ENCODE peak calls at places on chromosomes 5 and 9, in four cellular contexts. One of them, this sample, is unnamed.

GRCh38 chr5:17019324-17019723 is 83.2 kb upstream of the MYO10 start:
- DNase-seq in K562: no peak
- DNase-seq in HepG2: no peak
- DNase-seq in SK-N-SH: no peak
- DNase-seq in this sample: no peak

GRCh38 chr5:181217805-181218065 is 5.3 kb upstream of the TRIM41 start:
- DNase-seq in K562: no peak
- DNase-seq in HepG2: no peak
- DNase-seq in SK-N-SH: no peak
- DNase-seq in this sample: no peak

GRCh38 chr9:18216376-18216775 is 257.6 kb upstream of the ADAMTSL1 start:
- DNase-seq in K562: no peak
- DNase-seq in HepG2: no peak
- DNase-seq in SK-N-SH: no peak
- DNase-seq in this sample: no peak

GRCh38 chr5:141880961-141881801 is 3.0 kb upstream of the PCDH1 start:
- DNase-seq in K562: no peak
- DNase-seq in HepG2: no peak
- DNase-seq in SK-N-SH: peak
- DNase-seq in this sample: no peak

GRCh38 chr5:178285399-178286225 is 53.0 kb upstream of the PHYKPL start:
- DNase-seq in K562: no peak
- DNase-seq in HepG2: no peak
- DNase-seq in SK-N-SH: no peak
- DNase-seq in this sample: no peak

GRCh38 chr5:158594595-158595242 is 505.0 kb downstream of the EBF1 start:
- DNase-seq in K562: no peak
- DNase-seq in HepG2: no peak
- DNase-seq in SK-N-SH: no peak
- DNase-seq in this sample: no peak

GRCh38 chr5:107388111-107388861 is 282.5 kb downstream of the EFNA5 start:
- DNase-seq in K562: no peak
- DNase-seq in HepG2: no peak
- DNase-seq in SK-N-SH: peak
- DNase-seq in this sample: no peak

GRCh38 chr5:66246621-66247020 is 102.5 kb downstream of the SREK1 start:
- DNase-seq in K562: no peak
- DNase-seq in HepG2: no peak
- DNase-seq in SK-N-SH: no peak
- DNase-seq in this sample: no peak

GRCh38 chr9:93683331-93684134 is 107.1 kb downstream of the PHF2 start:
- DNase-seq in K562: no peak
- DNase-seq in HepG2: no peak
- DNase-seq in SK-N-SH: peak
- DNase-seq in this sample: no peak

GRCh38 chr9:115300116-115300515 is 182.2 kb upstream of the TNC start:
- DNase-seq in K562: no peak
- DNase-seq in HepG2: no peak
- DNase-seq in SK-N-SH: no peak
- DNase-seq in this sample: no peak

DNA sequence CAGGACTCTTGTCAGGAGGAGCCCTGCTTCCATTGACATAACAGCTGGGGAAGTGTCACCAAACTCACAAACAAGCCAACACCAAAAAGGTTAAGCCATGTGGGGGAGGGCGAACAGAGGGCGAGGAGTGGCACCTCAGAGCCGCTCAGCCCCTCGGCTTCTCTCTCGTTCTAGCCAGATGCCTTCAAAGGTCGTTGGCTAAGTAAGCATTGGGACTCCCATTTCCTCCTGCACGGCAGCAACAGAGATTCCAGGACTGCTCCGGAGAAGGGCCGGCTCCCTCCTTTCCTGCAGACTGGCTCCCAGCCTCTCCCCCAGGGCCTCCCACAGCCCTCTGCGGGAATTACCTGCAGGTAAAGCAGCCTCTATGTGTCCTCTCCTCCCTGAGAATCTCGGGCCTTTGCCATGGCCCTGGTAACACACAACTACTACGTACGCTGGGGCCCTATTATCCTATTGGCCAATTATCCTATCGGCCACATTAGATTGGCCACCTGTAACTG is 52.1 kb upstream of the RNU6ATAC start:
- DNase-seq in K562: no peak
- DNase-seq in HepG2: no peak
- DNase-seq in SK-N-SH: peak
- DNase-seq in this sample: no peak
- TF ChIP-seq ELF1 in K562: no peak
- TF ChIP-seq ELF1 in HepG2: no peak
- TF ChIP-seq ELF1 in SK-N-SH: no peak
- TF ChIP-seq ELF1 in this sample: no peak

DNA sequence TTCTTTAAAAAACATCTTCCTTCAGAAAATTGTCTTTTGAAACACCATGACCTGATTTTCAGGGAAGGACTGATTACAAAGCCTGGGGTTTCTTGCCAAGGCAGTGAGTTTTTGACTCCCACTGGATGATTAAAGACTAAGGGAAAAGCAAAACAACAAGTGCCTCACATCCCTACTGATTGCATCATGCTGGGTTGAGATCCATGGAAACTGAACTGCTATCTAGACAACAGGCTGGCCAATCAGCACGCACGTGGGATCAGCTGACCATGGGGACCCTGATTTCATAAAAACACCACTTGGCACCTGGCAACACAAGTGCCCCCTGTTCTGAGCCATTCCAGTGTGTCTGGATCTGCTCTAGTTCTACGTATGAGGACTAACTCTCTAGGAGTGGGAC is 212.3 kb downstream of the SMARCA2 start:
- DNase-seq in K562: no peak
- DNase-seq in HepG2: no peak
- DNase-seq in SK-N-SH: no peak
- DNase-seq in this sample: no peak
- TF ChIP-seq SIN3A in K562: no peak
- TF ChIP-seq SIN3A in HepG2: no peak
- TF ChIP-seq SIN3A in SK-N-SH: no peak
- TF ChIP-seq SIN3A in this sample: no peak

GRCh38 chr9:106834888-106835287 is 28.1 kb upstream of the ZNF462 start:
- DNase-seq in K562: no peak
- DNase-seq in HepG2: no peak
- DNase-seq in SK-N-SH: no peak
- DNase-seq in this sample: no peak

GRCh38 chr9:106829666-106830408 is 33.1 kb upstream of the ZNF462 start:
- DNase-seq in K562: no peak
- DNase-seq in HepG2: no peak
- DNase-seq in SK-N-SH: no peak
- DNase-seq in this sample: no peak

GRCh38 chr9:106828965-106829364 is 34.0 kb upstream of the ZNF462 start:
- DNase-seq in K562: no peak
- DNase-seq in HepG2: no peak
- DNase-seq in SK-N-SH: no peak
- DNase-seq in this sample: no peak

GRCh38 chr9:106828082-106828481 is 34.9 kb upstream of the ZNF462 start:
- DNase-seq in K562: no peak
- DNase-seq in HepG2: no peak
- DNase-seq in SK-N-SH: no peak
- DNase-seq in this sample: no peak

GRCh38 chr9:106830527-106831140 is 32.3 kb upstream of the ZNF462 start:
- DNase-seq in K562: no peak
- DNase-seq in HepG2: no peak
- DNase-seq in SK-N-SH: no peak
- DNase-seq in this sample: no peak
- TF ChIP-seq ELF1 in K562: no peak
- TF ChIP-seq ELF1 in HepG2: no peak
- TF ChIP-seq ELF1 in SK-N-SH: no peak
- TF ChIP-seq ELF1 in this sample: no peak

GRCh38 chr9:128115187-128116103 is 12.1 kb downstream of the PTGES2 start:
- DNase-seq in K562: peak
- DNase-seq in HepG2: peak
- DNase-seq in SK-N-SH: no peak
- DNase-seq in this sample: no peak

GRCh38 chr9:128113526-128114325 is 13.8 kb downstream of the PTGES2 start:
- DNase-seq in K562: no peak
- DNase-seq in HepG2: no peak
- DNase-seq in SK-N-SH: no peak
- DNase-seq in this sample: no peak

GRCh38 chr9:128117613-128118471 is 9.7 kb downstream of the PTGES2 start:
- DNase-seq in K562: peak
- DNase-seq in HepG2: peak
- DNase-seq in SK-N-SH: peak
- DNase-seq in this sample: peak

GRCh38 chr9:128116104-128117083 is 11.1 kb downstream of the PTGES2 start:
- DNase-seq in K562: no peak
- DNase-seq in HepG2: no peak
- DNase-seq in SK-N-SH: no peak
- DNase-seq in this sample: no peak

GRCh38 chr9:128114326-128115186 is 13.0 kb downstream of the PTGES2 start:
- DNase-seq in K562: no peak
- DNase-seq in HepG2: no peak
- DNase-seq in SK-N-SH: no peak
- DNase-seq in this sample: no peak
- TF ChIP-seq SIN3A in K562: no peak
- TF ChIP-seq SIN3A in HepG2: no peak
- TF ChIP-seq SIN3A in SK-N-SH: no peak
- TF ChIP-seq SIN3A in this sample: no peak

This sample was measured in HCT116.